ENCODE peak calls at places on chromosomes 11 and 22, in four cellular contexts. Q is ovary, I is bronchial epithelial cell, E is epithelial cell of esophagus. N is an unnamed sample.

GRCh38 chr22:50684501-50684900 is 11.9 kb downstream of the SHANK3 start:
- DNase-seq in Q (no peak), I (no peak), E (no peak), N (no peak)

GRCh38 chr11:82906236-82906635 is 4.7 kb downstream of the DDIAS start:
- DNase-seq in Q (no peak), I (peak), E (peak), N (peak)

GRCh38 chr22:40834628-40835027 is 15.5 kb upstream of the SLC25A17 start:
- DNase-seq in Q (no peak), I (no peak), E (no peak), N (no peak)

GRCh38 chr22:50403701-50404101 is 60.6 kb downstream of the PPP6R2 start:
- DNase-seq in Q (peak), I (no peak), E (no peak), N (no peak)

GRCh38 chr22:32020117-32020516 is 22.9 kb upstream of the SLC5A1 start:
- DNase-seq in Q (no peak), I (peak), E (peak), N (peak)

GRCh38 chr22:48972979-48973693 is 854.5 kb downstream of the BRD1 start:
- DNase-seq in Q (no peak), I (no peak), E (no peak), N (no peak)

GRCh38 chr11:109033627-109034340 is 368.9 kb downstream of the DDX10 start:
- DNase-seq in Q (no peak), I (peak), E (peak), N (peak)

GRCh38 chr11:63845305-63845704 is 6.4 kb downstream of the MARK2 start:
- DNase-seq in Q (no peak), I (peak), E (peak), N (peak)

GRCh38 chr11:38169286-38169685 is 1571.2 kb upstream of the RAG2 start:
- DNase-seq in Q (no peak), I (peak), E (peak), N (peak)

GRCh38 chr11:100876826-100877545 is 189.9 kb downstream of the ARHGAP42 start:
- DNase-seq in Q (no peak), I (peak), E (peak), N (peak)

GRCh38 chr22:34111210-34111824 is 191.0 kb upstream of the LARGE1 start:
- DNase-seq in Q (peak), I (peak), E (peak), N (peak)

GRCh38 chr11:59053387-59053786 is 32.7 kb upstream of the GLYATL1B start:
- DNase-seq in Q (peak), I (peak), E (peak), N (peak)

GRCh38 chr11:119144825-119145476 is 3.9 kb upstream of the ABCG4 start:
- DNase-seq in Q (peak), I (peak), E (peak), N (peak)

GRCh38 chr22:44719586-44720368 is 17.8 kb downstream of the PRR5 start:
- DNase-seq in Q (no peak), I (no peak), E (no peak), N (no peak)

GRCh38 chr11:88280673-88281316 is 56.7 kb downstream of the CTSC start:
- DNase-seq in Q (no peak), I (no peak), E (no peak), N (peak)

GRCh38 chr11:62333768-62334167 is 3.5 kb upstream of the ASRGL1 start:
- DNase-seq in Q (no peak), I (no peak), E (no peak), N (no peak)

GRCh38 chr22:49992921-49993648 is 19.5 kb downstream of the IL17REL start:
- DNase-seq in Q (no peak), I (peak), E (peak), N (peak)

GRCh38 chr11:101345891-101346290 is 216.3 kb upstream of the PGR start:
- DNase-seq in Q (no peak), I (no peak), E (no peak), N (no peak)

GRCh38 chr11:83785942-83786341 is 499.8 kb upstream of the CCDC90B start:
- DNase-seq in Q (no peak), I (no peak), E (no peak), N (no peak)

GRCh38 chr11:122170815-122171475 is 54.9 kb upstream of the BLID start:
- DNase-seq in Q (no peak), I (peak), E (peak), N (peak)

GRCh38 chr11:116892374-116892773 is 55.0 kb upstream of the APOA1 start:
- DNase-seq in Q (no peak), I (no peak), E (no peak), N (no peak)

GRCh38 chr11:116896211-116896610 is 58.8 kb upstream of the APOA1 start:
- DNase-seq in Q (no peak), I (no peak), E (no peak), N (no peak)

GRCh38 chr11:116893906-116894305 is 56.5 kb upstream of the APOA1 start:
- DNase-seq in Q (no peak), I (no peak), E (no peak), N (no peak)

GRCh38 chr11:116893437-116893836 is 56.0 kb upstream of the APOA1 start:
- DNase-seq in Q (no peak), I (no peak), E (no peak), N (no peak)

DNA sequence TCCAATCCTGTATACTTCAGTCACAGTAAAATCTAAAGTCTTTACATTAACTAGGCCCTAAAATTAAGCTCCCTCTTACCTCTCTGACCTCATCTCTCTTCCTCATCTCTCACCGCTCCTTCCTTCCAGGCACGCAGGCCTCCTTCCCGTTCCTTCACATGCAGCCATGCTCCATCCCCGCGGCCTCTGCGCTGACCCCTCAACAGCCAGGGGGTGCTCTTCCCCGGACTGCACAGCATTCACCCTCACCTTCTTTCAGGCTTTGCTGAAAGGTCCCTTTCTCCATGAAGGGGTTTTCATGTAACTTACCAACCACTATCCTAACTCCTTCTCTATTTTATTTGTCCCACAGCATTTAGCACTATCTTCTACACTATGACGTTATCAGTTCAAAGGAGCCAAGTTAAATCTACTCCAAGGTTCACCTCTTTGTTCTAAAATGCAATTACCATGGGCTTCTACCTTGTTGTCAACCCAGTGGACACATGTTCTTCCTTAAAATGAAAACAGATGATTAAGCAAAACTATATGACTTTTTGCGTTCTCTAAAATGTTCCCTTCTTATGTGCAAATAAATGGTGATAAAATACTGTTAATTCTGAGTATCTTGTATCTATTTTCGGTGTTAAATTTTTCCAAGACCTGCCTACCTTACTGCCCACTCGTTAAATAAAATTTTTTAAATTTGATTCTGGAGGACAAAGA is 57.8 kb upstream of the APOA1 start:
- DNase-seq in Q (no peak), I (peak), E (peak), N (no peak)
- TF ChIP-seq CTCF in Q (no peak), I (peak), E (no peak), N (peak)

DNA sequence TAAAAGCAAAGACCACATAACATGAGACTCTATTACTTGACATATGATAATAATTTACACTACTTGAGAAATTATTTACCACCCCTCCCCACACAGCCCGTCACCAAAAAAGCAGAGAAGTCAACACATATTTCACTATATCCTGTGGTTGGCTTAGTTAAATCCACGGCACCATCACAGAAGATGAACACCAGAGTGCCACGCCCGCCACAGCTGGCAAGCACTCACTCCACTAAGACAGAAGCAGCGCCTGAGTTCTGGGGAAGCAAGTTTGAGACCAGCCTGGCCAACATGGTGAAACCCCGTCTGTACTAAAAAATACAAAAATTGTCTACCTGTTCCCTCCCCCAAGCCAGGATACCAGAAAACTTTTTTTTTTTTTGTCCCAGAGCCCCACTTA is 53.1 kb downstream of the PACSIN2 start:
- DNase-seq in Q (no peak), I (no peak), E (no peak), N (no peak)
- TF ChIP-seq CTCF in Q (no peak), I (no peak), E (no peak), N (no peak)

DNA sequence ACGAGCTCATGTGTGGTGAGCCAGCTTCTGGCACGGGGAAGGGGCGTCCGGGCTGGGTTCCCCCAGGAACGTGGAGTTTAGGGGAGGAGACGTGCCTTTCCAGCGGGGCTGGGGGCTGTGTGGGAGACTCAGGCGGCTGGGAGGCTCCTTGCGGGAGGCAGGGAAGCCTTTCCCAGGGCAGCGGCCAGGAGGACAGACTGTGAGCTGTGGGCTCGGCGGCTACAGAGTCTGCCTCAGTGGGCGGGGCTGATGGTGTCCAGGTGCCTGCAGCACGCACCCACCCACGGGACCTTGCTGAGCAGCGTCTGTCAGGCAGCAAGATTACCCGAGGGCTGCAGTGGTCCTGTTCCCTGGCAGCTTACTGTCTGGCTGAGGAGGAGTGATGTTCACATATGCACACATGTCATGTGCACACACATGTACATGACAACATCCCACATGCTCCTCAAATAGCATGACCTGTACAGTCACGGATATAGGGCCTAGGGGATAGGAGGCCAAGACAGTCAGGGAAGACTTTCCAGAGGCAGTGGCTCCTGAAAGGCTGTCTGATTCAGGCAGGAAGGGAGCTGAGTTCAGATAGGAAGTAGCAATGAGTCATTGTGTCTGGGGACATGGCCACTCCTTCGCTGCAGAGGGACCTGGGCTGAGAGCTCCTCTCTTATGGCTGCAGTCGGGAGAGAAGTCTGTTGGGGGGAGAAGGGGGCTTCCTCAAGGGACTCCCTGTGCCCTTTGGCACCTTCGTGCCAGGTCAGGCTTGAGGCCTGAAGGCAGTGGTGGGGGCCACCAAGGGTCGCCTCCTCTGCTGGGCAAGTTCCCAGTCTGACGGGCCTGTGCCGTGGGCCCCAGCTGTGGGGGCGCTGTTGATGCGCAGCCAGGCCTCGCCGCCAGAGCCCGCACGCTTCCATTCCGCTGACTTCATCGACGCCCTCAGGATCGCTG is 23.3 kb upstream of the PPP6R3 start:
- DNase-seq in Q (no peak), I (peak), E (peak), N (peak)
- TF ChIP-seq CTCF in Q (no peak), I (no peak), E (no peak), N (no peak)

GRCh38 chr11:13346470-13346869 is 68.9 kb downstream of the BMAL1 start:
- DNase-seq in Q (no peak), I (no peak), E (no peak), N (no peak)
- TF ChIP-seq CTCF in Q (no peak), I (no peak), E (no peak), N (no peak)

DNA sequence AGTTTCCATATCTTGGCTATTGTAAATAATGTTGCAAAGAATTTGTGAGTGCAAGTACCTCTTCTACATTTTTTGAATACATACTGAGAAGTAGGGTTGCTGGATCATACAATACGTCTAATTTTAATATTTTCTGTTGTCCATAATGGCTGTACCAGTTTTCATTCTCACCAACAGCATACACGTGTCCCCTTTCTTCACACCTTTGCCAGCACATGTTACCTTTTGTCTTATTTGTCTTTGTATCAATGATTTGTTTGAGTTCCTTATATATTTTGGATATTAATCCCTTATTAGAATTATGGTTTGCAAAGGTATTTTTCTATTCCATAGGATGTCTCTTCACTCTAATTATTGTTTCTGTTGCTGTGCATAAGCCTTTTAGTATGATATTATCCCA is 904.3 kb downstream of the METTL15 start:
- DNase-seq in Q (no peak), I (no peak), E (no peak), N (no peak)
- TF ChIP-seq CTCF in Q (no peak), I (no peak), E (no peak), N (no peak)

DNA sequence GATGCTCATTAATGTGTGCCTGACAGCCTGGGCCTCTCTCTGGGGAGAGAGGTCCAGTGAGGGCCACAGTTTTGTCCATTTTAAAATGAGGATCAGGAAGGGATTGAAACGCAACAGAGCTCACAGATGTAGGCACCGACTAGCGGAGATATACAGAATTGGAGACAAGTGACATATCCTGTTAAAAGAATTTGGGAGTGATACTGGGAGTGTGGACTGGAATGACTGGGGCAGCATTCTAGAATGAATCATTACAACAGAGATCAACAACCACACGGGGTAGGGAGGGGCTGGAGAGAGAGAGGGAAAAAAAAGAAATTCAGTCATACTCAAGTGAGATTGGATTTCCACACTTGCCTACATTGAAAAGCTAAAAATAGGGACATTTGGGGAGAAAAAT is 2.5 kb upstream of the NCAM1 start:
- DNase-seq in Q (no peak), I (peak), E (peak), N (peak)
- TF ChIP-seq CTCF in Q (no peak), I (no peak), E (no peak), N (peak)

GRCh38 chr22:19912236-19912999 is 29.2 kb upstream of the COMT start:
- DNase-seq in Q (no peak), I (peak), E (peak), N (no peak)
- TF ChIP-seq CTCF in Q (no peak), I (no peak), E (no peak), N (no peak)

GRCh38 chr11:116249561-116249960 is 523.2 kb downstream of the BUD13 start:
- DNase-seq in Q (no peak), I (no peak), E (no peak), N (no peak)
- TF ChIP-seq CTCF in Q (no peak), I (no peak), E (no peak), N (no peak)

DNA sequence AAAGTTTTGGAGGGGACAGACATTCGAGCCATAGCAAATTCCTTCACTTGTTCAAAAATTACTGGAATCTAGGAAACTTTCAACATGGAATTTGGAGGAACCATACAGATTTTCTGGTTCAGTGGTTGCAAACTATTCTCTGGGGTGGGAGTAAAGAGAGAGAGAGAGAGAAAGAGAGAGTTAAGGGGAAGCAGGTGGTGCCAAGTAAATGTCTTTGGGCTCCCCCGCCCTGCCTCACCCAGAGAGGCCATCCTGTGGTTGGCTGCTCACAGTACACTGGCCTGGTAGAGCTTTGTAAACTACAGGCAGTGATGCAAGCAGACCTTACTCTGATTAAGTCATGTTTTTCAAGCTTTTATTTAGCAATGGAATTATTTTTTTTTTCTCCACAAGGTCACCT is 82.6 kb downstream of the ADAMTS15 start:
- DNase-seq in Q (no peak), I (no peak), E (no peak), N (no peak)
- TF ChIP-seq CTCF in Q (no peak), I (no peak), E (no peak), N (no peak)

GRCh38 chr22:42111798-42112197 is 18.8 kb downstream of the CYP2D6 start:
- DNase-seq in Q (no peak), I (no peak), E (no peak), N (no peak)
- TF ChIP-seq CTCF in Q (no peak), I (no peak), E (no peak), N (no peak)

N was measured in MCF 10A.